ENCODE peak calls at places on chromosomes 3 and 15, in nine cellular contexts. One of them, this sample, is unnamed.
A peak's percentile ranks its signal among the peaks of the same experiment; 100 is the strongest.

GRCh38 chr3:197023998-197024651 is 5.5 kb downstream of the MELTF start:
- DNase-seq in midbrain: no peak
- DNase-seq in ACHN: no peak
- DNase-seq in activated T-helper 9 cell treated with anti-CD3 and anti-CD28 coated beads, Interleukin-2, amount 50 U/mL, for 16 hours: no peak
- DNase-seq in head of caudate nucleus: no peak
- DNase-seq in Peyer's patch: no peak
- DNase-seq in activated naive CD4-positive, alpha-beta T cell: no peak
- DNase-seq in HTR-8/SVneo: no peak
- DNase-seq in SHP77: no peak
- DNase-seq in this sample: no peak

GRCh38 chr3:43180027-43180426 is 74.1 kb upstream of the POMGNT2 start:
- DNase-seq in midbrain: no peak
- DNase-seq in activated naive CD4-positive, alpha-beta T cell: peak; percentile 19
- DNase-seq in HTR-8/SVneo: peak; percentile 57
- DNase-seq in SHP77: no peak
- DNase-seq in activated T-helper 9 cell treated with anti-CD3 and anti-CD28 coated beads, Interleukin-2, amount 50 U/mL, for 16 hours: no peak
- DNase-seq in head of caudate nucleus: no peak
- DNase-seq in ACHN: no peak
- DNase-seq in Peyer's patch: no peak
- DNase-seq in this sample: peak; percentile 34

GRCh38 chr3:110881069-110881468 is 190.5 kb upstream of the NECTIN3 start:
- DNase-seq in HTR-8/SVneo: peak; percentile 8
- DNase-seq in activated T-helper 9 cell treated with anti-CD3 and anti-CD28 coated beads, Interleukin-2, amount 50 U/mL, for 16 hours: no peak
- DNase-seq in ACHN: peak; percentile 78
- DNase-seq in Peyer's patch: peak; percentile 52
- DNase-seq in midbrain: peak; percentile 44
- DNase-seq in activated naive CD4-positive, alpha-beta T cell: no peak
- DNase-seq in head of caudate nucleus: peak; percentile 35
- DNase-seq in SHP77: peak; percentile 59
- DNase-seq in this sample: no peak

GRCh38 chr3:128763967-128764366 is 38.0 kb downstream of the RAB7A start:
- DNase-seq in midbrain: no peak
- DNase-seq in activated T-helper 9 cell treated with anti-CD3 and anti-CD28 coated beads, Interleukin-2, amount 50 U/mL, for 16 hours: no peak
- DNase-seq in activated naive CD4-positive, alpha-beta T cell: no peak
- DNase-seq in head of caudate nucleus: no peak
- DNase-seq in HTR-8/SVneo: no peak
- DNase-seq in SHP77: no peak
- DNase-seq in Peyer's patch: no peak
- DNase-seq in ACHN: no peak
- DNase-seq in this sample: no peak

GRCh38 chr15:88489321-88489720 is 21.8 kb downstream of the MRPS11 start:
- DNase-seq in activated T-helper 9 cell treated with anti-CD3 and anti-CD28 coated beads, Interleukin-2, amount 50 U/mL, for 16 hours: no peak
- DNase-seq in head of caudate nucleus: no peak
- DNase-seq in ACHN: no peak
- DNase-seq in midbrain: no peak
- DNase-seq in activated naive CD4-positive, alpha-beta T cell: no peak
- DNase-seq in Peyer's patch: no peak
- DNase-seq in HTR-8/SVneo: no peak
- DNase-seq in SHP77: no peak
- DNase-seq in this sample: no peak

GRCh38 chr3:78483070-78483469 is 1284.7 kb downstream of the ROBO1 start:
- DNase-seq in ACHN: no peak
- DNase-seq in activated T-helper 9 cell treated with anti-CD3 and anti-CD28 coated beads, Interleukin-2, amount 50 U/mL, for 16 hours: no peak
- DNase-seq in head of caudate nucleus: no peak
- DNase-seq in HTR-8/SVneo: no peak
- DNase-seq in Peyer's patch: no peak
- DNase-seq in midbrain: no peak
- DNase-seq in activated naive CD4-positive, alpha-beta T cell: no peak
- DNase-seq in SHP77: no peak
- DNase-seq in this sample: no peak

GRCh38 chr3:13626396-13626795 is 77.5 kb downstream of the FBLN2 start:
- DNase-seq in ACHN: no peak
- DNase-seq in HTR-8/SVneo: no peak
- DNase-seq in head of caudate nucleus: no peak
- DNase-seq in activated naive CD4-positive, alpha-beta T cell: no peak
- DNase-seq in midbrain: no peak
- DNase-seq in SHP77: no peak
- DNase-seq in activated T-helper 9 cell treated with anti-CD3 and anti-CD28 coated beads, Interleukin-2, amount 50 U/mL, for 16 hours: no peak
- DNase-seq in Peyer's patch: no peak
- DNase-seq in this sample: no peak

GRCh38 chr15:68157074-68157473 is 48.1 kb downstream of the CALML4 start:
- DNase-seq in HTR-8/SVneo: no peak
- DNase-seq in Peyer's patch: no peak
- DNase-seq in SHP77: no peak
- DNase-seq in midbrain: no peak
- DNase-seq in head of caudate nucleus: no peak
- DNase-seq in activated naive CD4-positive, alpha-beta T cell: no peak
- DNase-seq in ACHN: no peak
- DNase-seq in activated T-helper 9 cell treated with anti-CD3 and anti-CD28 coated beads, Interleukin-2, amount 50 U/mL, for 16 hours: no peak
- DNase-seq in this sample: no peak

GRCh38 chr3:66602237-66602636 is 101.4 kb upstream of the LRIG1 start:
- DNase-seq in head of caudate nucleus: no peak
- DNase-seq in Peyer's patch: no peak
- DNase-seq in midbrain: no peak
- DNase-seq in activated T-helper 9 cell treated with anti-CD3 and anti-CD28 coated beads, Interleukin-2, amount 50 U/mL, for 16 hours: no peak
- DNase-seq in ACHN: no peak
- DNase-seq in HTR-8/SVneo: no peak
- DNase-seq in SHP77: no peak
- DNase-seq in activated naive CD4-positive, alpha-beta T cell: no peak
- DNase-seq in this sample: no peak

GRCh38 chr3:194285024-194285858 is 65.9 kb downstream of the CPN2 start:
- DNase-seq in midbrain: no peak
- DNase-seq in activated naive CD4-positive, alpha-beta T cell: no peak
- DNase-seq in SHP77: no peak
- DNase-seq in Peyer's patch: no peak
- DNase-seq in head of caudate nucleus: no peak
- DNase-seq in ACHN: no peak
- DNase-seq in activated T-helper 9 cell treated with anti-CD3 and anti-CD28 coated beads, Interleukin-2, amount 50 U/mL, for 16 hours: no peak
- DNase-seq in HTR-8/SVneo: no peak
- DNase-seq in this sample: no peak

GRCh38 chr3:42139740-42140453 is 48.7 kb downstream of the TRAK1 start:
- DNase-seq in activated naive CD4-positive, alpha-beta T cell: no peak
- DNase-seq in SHP77: no peak
- DNase-seq in head of caudate nucleus: no peak
- DNase-seq in activated T-helper 9 cell treated with anti-CD3 and anti-CD28 coated beads, Interleukin-2, amount 50 U/mL, for 16 hours: no peak
- DNase-seq in Peyer's patch: no peak
- DNase-seq in midbrain: no peak
- DNase-seq in ACHN: no peak
- DNase-seq in HTR-8/SVneo: no peak
- DNase-seq in this sample: no peak

GRCh38 chr15:40955930-40956542 is 2.8 kb downstream of the CHAC1 start:
- DNase-seq in ACHN: no peak
- DNase-seq in Peyer's patch: peak; percentile 30
- DNase-seq in activated T-helper 9 cell treated with anti-CD3 and anti-CD28 coated beads, Interleukin-2, amount 50 U/mL, for 16 hours: no peak
- DNase-seq in SHP77: no peak
- DNase-seq in HTR-8/SVneo: no peak
- DNase-seq in head of caudate nucleus: no peak
- DNase-seq in activated naive CD4-positive, alpha-beta T cell: no peak
- DNase-seq in midbrain: no peak
- DNase-seq in this sample: no peak

GRCh38 chr3:138042043-138042442 is 32.1 kb downstream of the CLDN18 start:
- DNase-seq in activated T-helper 9 cell treated with anti-CD3 and anti-CD28 coated beads, Interleukin-2, amount 50 U/mL, for 16 hours: no peak
- DNase-seq in midbrain: no peak
- DNase-seq in ACHN: no peak
- DNase-seq in head of caudate nucleus: no peak
- DNase-seq in HTR-8/SVneo: no peak
- DNase-seq in activated naive CD4-positive, alpha-beta T cell: no peak
- DNase-seq in SHP77: no peak
- DNase-seq in Peyer's patch: no peak
- DNase-seq in this sample: no peak

GRCh38 chr15:86773766-86774165 is 694.1 kb downstream of the AGBL1 start:
- DNase-seq in Peyer's patch: no peak
- DNase-seq in activated T-helper 9 cell treated with anti-CD3 and anti-CD28 coated beads, Interleukin-2, amount 50 U/mL, for 16 hours: no peak
- DNase-seq in midbrain: no peak
- DNase-seq in HTR-8/SVneo: no peak
- DNase-seq in activated naive CD4-positive, alpha-beta T cell: no peak
- DNase-seq in ACHN: no peak
- DNase-seq in head of caudate nucleus: no peak
- DNase-seq in SHP77: no peak
- DNase-seq in this sample: no peak

GRCh38 chr15:62406268-62406667 is 241.2 kb upstream of the C2CD4B start:
- DNase-seq in activated T-helper 9 cell treated with anti-CD3 and anti-CD28 coated beads, Interleukin-2, amount 50 U/mL, for 16 hours: no peak
- DNase-seq in ACHN: no peak
- DNase-seq in HTR-8/SVneo: no peak
- DNase-seq in SHP77: no peak
- DNase-seq in midbrain: no peak
- DNase-seq in activated naive CD4-positive, alpha-beta T cell: no peak
- DNase-seq in Peyer's patch: no peak
- DNase-seq in head of caudate nucleus: no peak
- DNase-seq in this sample: no peak

GRCh38 chr15:33242669-33243191 is 48.2 kb upstream of the FMN1 start:
- DNase-seq in Peyer's patch: no peak
- DNase-seq in midbrain: no peak
- DNase-seq in SHP77: no peak
- DNase-seq in activated naive CD4-positive, alpha-beta T cell: no peak
- DNase-seq in head of caudate nucleus: no peak
- DNase-seq in HTR-8/SVneo: no peak
- DNase-seq in ACHN: peak; percentile 67
- DNase-seq in activated T-helper 9 cell treated with anti-CD3 and anti-CD28 coated beads, Interleukin-2, amount 50 U/mL, for 16 hours: no peak
- DNase-seq in this sample: no peak

GRCh38 chr3:141955163-141955562 is 78.7 kb downstream of the ATP1B3 start:
- DNase-seq in midbrain: no peak
- DNase-seq in activated naive CD4-positive, alpha-beta T cell: no peak
- DNase-seq in Peyer's patch: no peak
- DNase-seq in HTR-8/SVneo: no peak
- DNase-seq in SHP77: no peak
- DNase-seq in head of caudate nucleus: no peak
- DNase-seq in activated T-helper 9 cell treated with anti-CD3 and anti-CD28 coated beads, Interleukin-2, amount 50 U/mL, for 16 hours: no peak
- DNase-seq in ACHN: no peak
- DNase-seq in this sample: peak; percentile 66

GRCh38 chr3:72847751-72848702 is at the start of gene SHQ1:
- DNase-seq in head of caudate nucleus: peak; percentile 92
- DNase-seq in Peyer's patch: peak; percentile 95
- DNase-seq in activated naive CD4-positive, alpha-beta T cell: peak; percentile 85
- DNase-seq in midbrain: peak; percentile 96
- DNase-seq in SHP77: peak; percentile 94
- DNase-seq in HTR-8/SVneo: peak; percentile 89
- DNase-seq in activated T-helper 9 cell treated with anti-CD3 and anti-CD28 coated beads, Interleukin-2, amount 50 U/mL, for 16 hours: peak; percentile 91
- DNase-seq in ACHN: peak; percentile 92
- DNase-seq in this sample: peak; percentile 63

GRCh38 chr3:127578802-127579201 is 11.7 kb downstream of the TPRA1 start:
- DNase-seq in activated naive CD4-positive, alpha-beta T cell: no peak
- DNase-seq in HTR-8/SVneo: no peak
- DNase-seq in SHP77: no peak
- DNase-seq in activated T-helper 9 cell treated with anti-CD3 and anti-CD28 coated beads, Interleukin-2, amount 50 U/mL, for 16 hours: no peak
- DNase-seq in head of caudate nucleus: no peak
- DNase-seq in midbrain: no peak
- DNase-seq in ACHN: no peak
- DNase-seq in Peyer's patch: no peak
- DNase-seq in this sample: no peak

GRCh38 chr15:80585544-80586018 is 109.5 kb upstream of the ABHD17C start:
- DNase-seq in ACHN: no peak
- DNase-seq in midbrain: no peak
- DNase-seq in head of caudate nucleus: no peak
- DNase-seq in Peyer's patch: no peak
- DNase-seq in activated naive CD4-positive, alpha-beta T cell: no peak
- DNase-seq in activated T-helper 9 cell treated with anti-CD3 and anti-CD28 coated beads, Interleukin-2, amount 50 U/mL, for 16 hours: no peak
- DNase-seq in HTR-8/SVneo: no peak
- DNase-seq in SHP77: no peak
- DNase-seq in this sample: no peak

GRCh38 chr3:126985143-126985985 is 2.4 kb downstream of the PLXNA1 start:
- DNase-seq in activated T-helper 9 cell treated with anti-CD3 and anti-CD28 coated beads, Interleukin-2, amount 50 U/mL, for 16 hours: no peak
- DNase-seq in head of caudate nucleus: no peak
- DNase-seq in activated naive CD4-positive, alpha-beta T cell: no peak
- DNase-seq in midbrain: no peak
- DNase-seq in ACHN: no peak
- DNase-seq in HTR-8/SVneo: no peak
- DNase-seq in SHP77: no peak
- DNase-seq in Peyer's patch: no peak
- DNase-seq in this sample: no peak

GRCh38 chr3:149374391-149374790 is 3.1 kb downstream of the TM4SF1 start:
- DNase-seq in ACHN: no peak
- DNase-seq in HTR-8/SVneo: no peak
- DNase-seq in head of caudate nucleus: no peak
- DNase-seq in activated T-helper 9 cell treated with anti-CD3 and anti-CD28 coated beads, Interleukin-2, amount 50 U/mL, for 16 hours: no peak
- DNase-seq in activated naive CD4-positive, alpha-beta T cell: no peak
- DNase-seq in midbrain: no peak
- DNase-seq in SHP77: no peak
- DNase-seq in Peyer's patch: no peak
- DNase-seq in this sample: no peak

GRCh38 chr3:153595186-153595815 is 433.3 kb downstream of the RAP2B start:
- DNase-seq in head of caudate nucleus: no peak
- DNase-seq in SHP77: no peak
- DNase-seq in activated naive CD4-positive, alpha-beta T cell: no peak
- DNase-seq in HTR-8/SVneo: no peak
- DNase-seq in activated T-helper 9 cell treated with anti-CD3 and anti-CD28 coated beads, Interleukin-2, amount 50 U/mL, for 16 hours: no peak
- DNase-seq in midbrain: no peak
- DNase-seq in Peyer's patch: no peak
- DNase-seq in ACHN: peak; percentile 16
- DNase-seq in this sample: no peak

GRCh38 chr3:37693791-37694194 is 167.9 kb upstream of the CTDSPL start:
- DNase-seq in head of caudate nucleus: no peak
- DNase-seq in midbrain: no peak
- DNase-seq in activated T-helper 9 cell treated with anti-CD3 and anti-CD28 coated beads, Interleukin-2, amount 50 U/mL, for 16 hours: no peak
- DNase-seq in ACHN: no peak
- DNase-seq in Peyer's patch: no peak
- DNase-seq in activated naive CD4-positive, alpha-beta T cell: no peak
- DNase-seq in HTR-8/SVneo: no peak
- DNase-seq in SHP77: no peak
- DNase-seq in this sample: no peak

GRCh38 chr3:8871306-8871705 is 92.0 kb downstream of the RAD18 start:
- DNase-seq in HTR-8/SVneo: no peak
- DNase-seq in Peyer's patch: no peak
- DNase-seq in activated T-helper 9 cell treated with anti-CD3 and anti-CD28 coated beads, Interleukin-2, amount 50 U/mL, for 16 hours: no peak
- DNase-seq in midbrain: no peak
- DNase-seq in SHP77: no peak
- DNase-seq in activated naive CD4-positive, alpha-beta T cell: no peak
- DNase-seq in ACHN: no peak
- DNase-seq in head of caudate nucleus: no peak
- DNase-seq in this sample: no peak

GRCh38 chr3:24689353-24689752 is 194.7 kb upstream of the THRB start:
- DNase-seq in midbrain: no peak
- DNase-seq in activated naive CD4-positive, alpha-beta T cell: no peak
- DNase-seq in HTR-8/SVneo: no peak
- DNase-seq in ACHN: no peak
- DNase-seq in head of caudate nucleus: no peak
- DNase-seq in Peyer's patch: no peak
- DNase-seq in SHP77: no peak
- DNase-seq in activated T-helper 9 cell treated with anti-CD3 and anti-CD28 coated beads, Interleukin-2, amount 50 U/mL, for 16 hours: no peak
- DNase-seq in this sample: no peak

GRCh38 chr15:92074161-92074560 is 220.7 kb downstream of the SLCO3A1 start:
- DNase-seq in midbrain: no peak
- DNase-seq in HTR-8/SVneo: no peak
- DNase-seq in activated naive CD4-positive, alpha-beta T cell: no peak
- DNase-seq in SHP77: no peak
- DNase-seq in activated T-helper 9 cell treated with anti-CD3 and anti-CD28 coated beads, Interleukin-2, amount 50 U/mL, for 16 hours: no peak
- DNase-seq in head of caudate nucleus: no peak
- DNase-seq in ACHN: no peak
- DNase-seq in Peyer's patch: no peak
- DNase-seq in this sample: no peak

GRCh38 chr15:28182731-28183130 is 83.6 kb upstream of the OCA2 start:
- DNase-seq in HTR-8/SVneo: no peak
- DNase-seq in activated naive CD4-positive, alpha-beta T cell: no peak
- DNase-seq in midbrain: no peak
- DNase-seq in ACHN: no peak
- DNase-seq in SHP77: no peak
- DNase-seq in Peyer's patch: no peak
- DNase-seq in head of caudate nucleus: no peak
- DNase-seq in activated T-helper 9 cell treated with anti-CD3 and anti-CD28 coated beads, Interleukin-2, amount 50 U/mL, for 16 hours: no peak
- DNase-seq in this sample: no peak

GRCh38 chr3:86794336-86795065 is 196.4 kb downstream of the VGLL3 start:
- DNase-seq in Peyer's patch: no peak
- DNase-seq in ACHN: peak; percentile 6
- DNase-seq in head of caudate nucleus: no peak
- DNase-seq in SHP77: no peak
- DNase-seq in activated T-helper 9 cell treated with anti-CD3 and anti-CD28 coated beads, Interleukin-2, amount 50 U/mL, for 16 hours: no peak
- DNase-seq in HTR-8/SVneo: no peak
- DNase-seq in activated naive CD4-positive, alpha-beta T cell: no peak
- DNase-seq in midbrain: no peak
- DNase-seq in this sample: no peak

GRCh38 chr15:74365619-74366445 is 1.6 kb downstream of the CYP11A1 start:
- DNase-seq in ACHN: peak; percentile 73
- DNase-seq in midbrain: no peak
- DNase-seq in Peyer's patch: peak; percentile 54
- DNase-seq in head of caudate nucleus: no peak
- DNase-seq in activated T-helper 9 cell treated with anti-CD3 and anti-CD28 coated beads, Interleukin-2, amount 50 U/mL, for 16 hours: no peak
- DNase-seq in SHP77: no peak
- DNase-seq in HTR-8/SVneo: no peak
- DNase-seq in activated naive CD4-positive, alpha-beta T cell: no peak
- DNase-seq in this sample: no peak

GRCh38 chr15:92617197-92618037 is 38.2 kb downstream of the FAM174B start:
- DNase-seq in SHP77: peak; percentile 86
- DNase-seq in activated T-helper 9 cell treated with anti-CD3 and anti-CD28 coated beads, Interleukin-2, amount 50 U/mL, for 16 hours: no peak
- DNase-seq in ACHN: no peak
- DNase-seq in head of caudate nucleus: no peak
- DNase-seq in midbrain: no peak
- DNase-seq in activated naive CD4-positive, alpha-beta T cell: no peak
- DNase-seq in Peyer's patch: peak; percentile 79
- DNase-seq in HTR-8/SVneo: no peak
- DNase-seq in this sample: no peak

This sample was measured in retinal pigment epithelial cell.